ENCODE peak calls at places on chromosomes 4 and X, in five cellular contexts. One of them, this sample, is unnamed.

GRCh38 chrX:120308959-120309872 is 2.0 kb downstream of the TMEM255A start:
- DNase-seq in B cell: peak; percentile 53
- DNase-seq in A549: peak; percentile 85
- DNase-seq in psoas muscle: peak; percentile 52
- DNase-seq in RWPE2: peak; percentile 62
- DNase-seq in this sample: peak; percentile 75

GRCh38 chrX:1178580-1179057 is 33.8 kb downstream of the CRLF2 start:
- DNase-seq in B cell: no peak
- DNase-seq in A549: peak; percentile 62
- DNase-seq in psoas muscle: no peak
- DNase-seq in RWPE2: no peak
- DNase-seq in this sample: no peak

GRCh38 chr4:69098470-69098869 is 2.2 kb downstream of the UGT2B7 start:
- DNase-seq in B cell: no peak
- DNase-seq in A549: peak; percentile 69
- DNase-seq in psoas muscle: no peak
- DNase-seq in RWPE2: no peak
- DNase-seq in this sample: no peak

GRCh38 chr4:121147923-121148443 is 16.1 kb downstream of the TNIP3 start:
- DNase-seq in B cell: no peak
- DNase-seq in A549: no peak
- DNase-seq in psoas muscle: no peak
- DNase-seq in RWPE2: no peak
- DNase-seq in this sample: no peak

GRCh38 chrX:154542723-154543424 is 3.8 kb downstream of the G6PD start:
- DNase-seq in B cell: peak; percentile 39
- DNase-seq in A549: peak; percentile 95
- DNase-seq in psoas muscle: no peak
- DNase-seq in RWPE2: no peak
- DNase-seq in this sample: no peak

GRCh38 chrX:117327306-117327705 is 789.3 kb downstream of the KLHL13 start:
- DNase-seq in B cell: no peak
- DNase-seq in A549: no peak
- DNase-seq in psoas muscle: no peak
- DNase-seq in RWPE2: no peak
- DNase-seq in this sample: no peak

GRCh38 chr4:105894570-105895323 is 524 bp upstream of the NPNT start:
- DNase-seq in B cell: no peak
- DNase-seq in A549: no peak
- DNase-seq in psoas muscle: no peak
- DNase-seq in RWPE2: no peak
- DNase-seq in this sample: peak; percentile 17

GRCh38 chr4:117692538-117692937 is 341.7 kb upstream of the NDST3 start:
- DNase-seq in B cell: no peak
- DNase-seq in A549: no peak
- DNase-seq in psoas muscle: no peak
- DNase-seq in RWPE2: no peak
- DNase-seq in this sample: no peak

GRCh38 chrX:49287665-49288064 is 15.8 kb upstream of the GAGE10 start:
- DNase-seq in B cell: no peak
- DNase-seq in A549: no peak
- DNase-seq in psoas muscle: no peak
- DNase-seq in RWPE2: no peak
- DNase-seq in this sample: no peak

GRCh38 chr4:85370400-85371032 is 104.4 kb upstream of the ARHGAP24 start:
- DNase-seq in B cell: peak; percentile 21
- DNase-seq in A549: peak; percentile 41
- DNase-seq in psoas muscle: peak; percentile 10
- DNase-seq in RWPE2: no peak
- DNase-seq in this sample: peak; percentile 17

GRCh38 chr4:116636917-116637316 is 448.5 kb downstream of the TRAM1L1 start:
- DNase-seq in B cell: no peak
- DNase-seq in A549: no peak
- DNase-seq in psoas muscle: no peak
- DNase-seq in RWPE2: no peak
- DNase-seq in this sample: no peak

GRCh38 chrX:22690116-22690515 is 309.6 kb upstream of the DDX53 start:
- DNase-seq in B cell: no peak
- DNase-seq in A549: no peak
- DNase-seq in psoas muscle: no peak
- DNase-seq in RWPE2: no peak
- DNase-seq in this sample: no peak

GRCh38 chrX:101164766-101165590 is 54.6 kb upstream of the DRP2 start:
- DNase-seq in B cell: no peak
- DNase-seq in A549: no peak
- DNase-seq in psoas muscle: no peak
- DNase-seq in RWPE2: no peak
- DNase-seq in this sample: no peak

GRCh38 chr4:8144359-8144758 is 14.3 kb downstream of the ABLIM2 start:
- DNase-seq in B cell: no peak
- DNase-seq in A549: no peak
- DNase-seq in psoas muscle: peak; percentile 70
- DNase-seq in RWPE2: no peak
- DNase-seq in this sample: no peak

GRCh38 chrX:11629593-11630211 is 36.0 kb downstream of the ARHGAP6 start:
- DNase-seq in B cell: no peak
- DNase-seq in A549: no peak
- DNase-seq in psoas muscle: peak; percentile 22
- DNase-seq in RWPE2: no peak
- DNase-seq in this sample: no peak

GRCh38 chr4:86818211-86818610 is 31.0 kb downstream of the SLC10A6 start:
- DNase-seq in B cell: no peak
- DNase-seq in A549: no peak
- DNase-seq in psoas muscle: no peak
- DNase-seq in RWPE2: no peak
- DNase-seq in this sample: no peak

GRCh38 chr4:38482696-38483095 is 181.3 kb upstream of the KLF3 start:
- DNase-seq in B cell: no peak
- DNase-seq in A549: no peak
- DNase-seq in psoas muscle: no peak
- DNase-seq in RWPE2: no peak
- DNase-seq in this sample: no peak

DNA sequence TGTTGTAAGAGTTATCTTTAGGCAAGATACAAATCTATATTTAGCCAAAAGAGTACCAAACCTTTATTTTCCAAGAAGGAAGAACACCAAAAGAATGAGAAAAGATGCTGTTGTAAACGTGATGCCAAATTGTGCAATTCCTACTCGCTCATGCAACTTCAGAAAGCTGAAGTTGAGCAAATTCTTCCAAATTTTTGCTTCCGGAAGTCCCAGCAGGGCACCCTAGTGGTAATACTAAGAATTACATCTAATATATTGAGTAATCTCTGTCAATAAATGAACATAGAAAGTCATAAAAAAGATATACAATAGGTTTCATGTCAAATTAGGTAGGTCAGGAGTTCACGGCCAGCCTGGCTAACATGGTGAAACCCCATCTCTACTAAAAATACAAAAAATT is 36.0 kb upstream of the SMARCAD1 start:
- DNase-seq in B cell: no peak
- DNase-seq in A549: peak; percentile 5
- DNase-seq in psoas muscle: no peak
- DNase-seq in RWPE2: no peak
- DNase-seq in this sample: no peak
- TF ChIP-seq CTCF in B cell: no peak
- TF ChIP-seq CTCF in A549: no peak
- TF ChIP-seq CTCF in psoas muscle: no peak
- TF ChIP-seq CTCF in RWPE2: peak; percentile 41
- TF ChIP-seq CTCF in this sample: peak; percentile 35

DNA sequence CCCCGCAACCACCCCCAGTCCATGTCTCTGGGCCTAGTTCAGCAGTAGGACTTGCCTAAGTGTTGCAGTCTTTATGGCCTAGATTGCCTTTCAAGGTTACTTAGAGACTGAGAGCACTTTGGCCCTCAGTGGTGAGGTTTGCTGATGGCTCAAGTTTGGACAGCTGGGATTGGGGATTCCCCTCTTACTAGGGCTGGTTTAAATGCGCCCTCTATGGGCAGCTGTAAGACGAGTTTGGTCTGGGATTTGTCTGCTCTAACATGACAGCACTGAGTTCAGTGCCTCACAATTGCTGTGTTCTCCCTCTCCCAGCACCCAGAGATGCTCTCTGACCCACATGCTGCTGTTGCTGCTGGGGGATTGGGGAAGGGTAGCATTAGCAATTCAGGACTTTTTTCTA is 23.1 kb downstream of the DACH2 start:
- DNase-seq in B cell: no peak
- DNase-seq in A549: peak; percentile 47
- DNase-seq in psoas muscle: no peak
- DNase-seq in RWPE2: no peak
- DNase-seq in this sample: no peak
- TF ChIP-seq CTCF in B cell: no peak
- TF ChIP-seq CTCF in A549: no peak
- TF ChIP-seq CTCF in psoas muscle: peak; percentile 28
- TF ChIP-seq CTCF in RWPE2: peak; percentile 25
- TF ChIP-seq CTCF in this sample: peak; percentile 54

GRCh38 chr4:83189631-83190136 is 75.2 kb upstream of the PLAC8 start:
- DNase-seq in B cell: no peak
- DNase-seq in A549: peak; percentile 58
- DNase-seq in psoas muscle: no peak
- DNase-seq in RWPE2: no peak
- DNase-seq in this sample: no peak
- TF ChIP-seq CTCF in B cell: no peak
- TF ChIP-seq CTCF in A549: no peak
- TF ChIP-seq CTCF in psoas muscle: no peak
- TF ChIP-seq CTCF in RWPE2: no peak
- TF ChIP-seq CTCF in this sample: no peak

DNA sequence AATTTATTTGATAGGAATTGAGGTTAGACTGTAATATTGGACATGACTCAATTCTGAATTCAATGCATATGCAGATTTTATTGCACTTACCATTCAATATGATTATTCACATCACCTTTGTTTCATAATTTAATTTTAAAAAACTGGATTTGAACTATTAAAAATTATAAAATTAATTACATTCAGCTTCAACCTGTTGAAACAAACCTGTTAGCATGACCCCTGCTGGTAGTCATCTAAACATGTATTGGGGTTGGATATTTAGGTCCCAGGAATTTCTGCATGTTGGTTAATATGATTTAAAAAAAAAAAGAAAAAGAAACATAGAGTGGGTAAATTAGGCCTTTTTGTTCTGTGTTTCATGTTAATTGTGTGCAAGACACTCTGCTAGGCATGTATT is 85.9 kb downstream of the ARSJ start:
- DNase-seq in B cell: no peak
- DNase-seq in A549: no peak
- DNase-seq in psoas muscle: no peak
- DNase-seq in RWPE2: no peak
- DNase-seq in this sample: no peak
- TF ChIP-seq CTCF in B cell: no peak
- TF ChIP-seq CTCF in A549: no peak
- TF ChIP-seq CTCF in psoas muscle: no peak
- TF ChIP-seq CTCF in RWPE2: peak; percentile 50
- TF ChIP-seq CTCF in this sample: peak; percentile 30

DNA sequence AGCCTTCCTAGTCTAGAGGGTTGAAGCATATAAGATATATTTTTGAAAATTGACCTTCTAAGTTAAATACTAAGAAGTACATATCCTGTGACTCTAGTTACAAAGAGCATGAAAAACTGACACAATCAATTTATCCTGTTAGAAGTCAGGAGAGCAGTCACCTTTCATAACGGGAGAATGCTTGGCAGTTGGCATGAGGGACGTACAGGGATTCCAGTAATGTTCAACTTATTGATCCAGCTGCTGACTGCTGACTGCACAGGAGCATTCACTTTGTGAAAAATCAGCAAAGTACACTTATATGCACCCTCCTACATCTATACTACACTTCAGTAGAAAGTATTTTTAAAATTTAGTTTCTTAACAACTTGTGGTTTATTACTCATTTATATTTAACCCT is 4.2 kb downstream of the ADAMTS3 start:
- DNase-seq in B cell: no peak
- DNase-seq in A549: no peak
- DNase-seq in psoas muscle: no peak
- DNase-seq in RWPE2: no peak
- DNase-seq in this sample: no peak
- TF ChIP-seq CTCF in B cell: no peak
- TF ChIP-seq CTCF in A549: no peak
- TF ChIP-seq CTCF in psoas muscle: no peak
- TF ChIP-seq CTCF in RWPE2: no peak
- TF ChIP-seq CTCF in this sample: no peak

DNA sequence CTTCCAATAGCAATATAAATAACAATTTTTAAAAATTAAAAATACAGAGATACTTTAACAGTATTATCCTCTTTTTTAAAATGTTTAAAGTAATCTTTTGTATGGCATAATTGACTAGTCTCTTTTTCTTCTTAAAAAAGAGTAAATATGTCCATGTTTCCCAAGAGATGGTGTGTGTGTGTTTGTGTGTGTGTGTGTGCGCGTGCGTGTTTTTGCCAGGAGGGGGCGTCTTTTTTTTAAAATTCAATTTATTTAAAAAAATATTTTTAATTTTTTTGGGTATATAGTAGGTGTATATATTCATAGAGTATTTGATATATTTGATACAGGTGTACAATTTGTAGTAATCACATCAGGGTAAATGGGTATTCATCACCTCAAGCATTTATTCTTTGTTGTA is 1073.7 kb downstream of the PCDH7 start:
- DNase-seq in B cell: no peak
- DNase-seq in A549: no peak
- DNase-seq in psoas muscle: no peak
- DNase-seq in RWPE2: no peak
- DNase-seq in this sample: no peak
- TF ChIP-seq CTCF in B cell: no peak
- TF ChIP-seq CTCF in A549: no peak
- TF ChIP-seq CTCF in psoas muscle: peak; percentile 5
- TF ChIP-seq CTCF in RWPE2: peak; percentile 37
- TF ChIP-seq CTCF in this sample: no peak

GRCh38 chrX:56284269-56284668 is 52.1 kb downstream of the KLF8 start:
- DNase-seq in B cell: no peak
- DNase-seq in A549: no peak
- DNase-seq in psoas muscle: no peak
- DNase-seq in RWPE2: no peak
- DNase-seq in this sample: no peak

GRCh38 chrX:56279869-56280268 is 47.7 kb downstream of the KLF8 start:
- DNase-seq in B cell: no peak
- DNase-seq in A549: no peak
- DNase-seq in psoas muscle: no peak
- DNase-seq in RWPE2: no peak
- DNase-seq in this sample: no peak

GRCh38 chrX:56281789-56282188 is 49.6 kb downstream of the KLF8 start:
- DNase-seq in B cell: no peak
- DNase-seq in A549: peak; percentile 40
- DNase-seq in psoas muscle: no peak
- DNase-seq in RWPE2: no peak
- DNase-seq in this sample: no peak
- TF ChIP-seq CTCF in B cell: no peak
- TF ChIP-seq CTCF in A549: peak; percentile 34
- TF ChIP-seq CTCF in psoas muscle: peak; percentile 21
- TF ChIP-seq CTCF in RWPE2: peak; percentile 10
- TF ChIP-seq CTCF in this sample: peak; percentile 29